ENCODE peak calls at places on chromosome 16, in seven cellular contexts. E is lung; U is AG20443; N is GF-D8; Q is NCI-H1417; S is HS-5; I is stimulated activated CD4-positive, alpha-beta T cell treated with anti-CD3 and anti-CD28 coated beads, TNF-alpha, amount 100 ng/mL, for 1 hour. F is an unnamed sample.

GRCh38 chr16:30092373-30093010 is 768 bp upstream of the TBX6 start:
- DNase-seq in I (no peak), E (peak; percentile 86), N (peak; percentile 91), S (no peak), U (peak; percentile 67), Q (no peak), F (no peak)

GRCh38 chr16:9820481-9821246 is 361.6 kb downstream of the GRIN2A start:
- DNase-seq in Q (no peak), S (no peak), E (no peak), I (no peak), U (no peak), N (no peak), F (no peak)

GRCh38 chr16:55643161-55643970 is 12.4 kb upstream of the SLC6A2 start:
- DNase-seq in Q (no peak), U (no peak), S (no peak), N (no peak), I (no peak), E (no peak), F (no peak)

GRCh38 chr16:12082207-12082606 is 105.7 kb downstream of the SNX29 start:
- DNase-seq in I (no peak), U (no peak), N (no peak), S (no peak), E (no peak), Q (no peak), F (no peak)

GRCh38 chr16:68289621-68290329 is 21.0 kb downstream of the SLC7A6OS start:
- DNase-seq in Q (no peak), U (peak; percentile 56), E (no peak), N (peak; percentile 83), I (no peak), S (no peak), F (no peak)

GRCh38 chr16:27235055-27235937 is 32.0 kb downstream of the KDM8 start:
- DNase-seq in U (peak; percentile 80), Q (peak; percentile 5), N (peak; percentile 97), E (peak; percentile 81), I (peak; percentile 73), S (no peak), F (no peak)

GRCh38 chr16:27314161-27314723 is 468 bp downstream of the IL4R start:
- DNase-seq in E (peak; percentile 51), S (peak; percentile 82), Q (no peak), N (no peak), U (peak; percentile 85), I (no peak), F (no peak)

GRCh38 chr16:11546522-11547485 is 39.9 kb downstream of the LITAF start:
- DNase-seq in S (peak; percentile 8), N (no peak), Q (no peak), U (peak; percentile 51), E (no peak), I (no peak), F (no peak)